ENCODE peak calls at places on chromosome 22, in nine cellular contexts. S, F, A, W, V, G, N, U and X are unnamed samples.

GRCh38 chr22:42294034-42294985 is 23.9 kb upstream of the TCF20 start:
- DNase-seq in S (peak; percentile 15), F (no peak), A (peak; percentile 60), W (peak; percentile 56), V (peak; percentile 41), G (no peak), N (peak; percentile 91), U (peak; percentile 24), X (no peak)

GRCh38 chr22:17753401-17753989 is 20.8 kb downstream of the BID start:
- DNase-seq in S (no peak), F (no peak), A (peak; percentile 23), W (no peak), V (peak; percentile 55), G (no peak), N (no peak), U (no peak), X (no peak)

GRCh38 chr22:27630754-27631153 is 170.8 kb downstream of the MN1 start:
- DNase-seq in S (no peak), F (no peak), A (no peak), W (no peak), V (no peak), G (no peak), N (peak; percentile 61), U (no peak), X (no peak)

GRCh38 chr22:29877620-29878019 is 5.4 kb upstream of the MTMR3 start:
- DNase-seq in S (no peak), F (no peak), A (no peak), W (no peak), V (peak; percentile 31), G (no peak), N (no peak), U (no peak), X (no peak)

GRCh38 chr22:35900483-35901168 is 128.0 kb downstream of the RBFOX2 start:
- DNase-seq in S (no peak), F (no peak), A (peak; percentile 61), W (peak; percentile 12), V (peak; percentile 81), G (no peak), N (no peak), U (peak; percentile 56), X (peak; percentile 68)

GRCh38 chr22:31103899-31104694 is 3.3 kb downstream of the SELENOM start:
- DNase-seq in S (no peak), F (peak; percentile 17), A (no peak), W (no peak), V (no peak), G (no peak), N (no peak), U (no peak), X (no peak)

GRCh38 chr22:44811141-44811540 is 58.8 kb downstream of the ARHGAP8 start:
- DNase-seq in S (no peak), F (no peak), A (no peak), W (no peak), V (no peak), G (no peak), N (no peak), U (no peak), X (no peak)

GRCh38 chr22:19919701-19920363 is 21.7 kb upstream of the COMT start:
- DNase-seq in S (no peak), F (no peak), A (no peak), W (no peak), V (no peak), G (no peak), N (no peak), U (no peak), X (no peak)

GRCh38 chr22:47837703-47838102 is 1075.3 kb downstream of the TBC1D22A start:
- DNase-seq in S (no peak), F (no peak), A (no peak), W (no peak), V (no peak), G (no peak), N (peak; percentile 57), U (peak; percentile 36), X (no peak)

GRCh38 chr22:21754523-21755128 is 19.0 kb upstream of the YPEL1 start:
- DNase-seq in S (no peak), F (peak; percentile 27), A (no peak), W (no peak), V (peak; percentile 12), G (peak; percentile 34), N (no peak), U (no peak), X (no peak)

GRCh38 chr22:30192427-30192826 is 54.1 kb downstream of the LIF start:
- DNase-seq in S (no peak), F (no peak), A (no peak), W (peak; percentile 14), V (no peak), G (no peak), N (no peak), U (no peak), X (no peak)

GRCh38 chr22:27615408-27615807 is 186.1 kb downstream of the MN1 start:
- DNase-seq in S (no peak), F (no peak), A (no peak), W (no peak), V (no peak), G (no peak), N (no peak), U (no peak), X (no peak)

GRCh38 chr22:26589367-26589844 is 526 bp downstream of the TPST2 start:
- DNase-seq in S (no peak), F (no peak), A (peak; percentile 37), W (no peak), V (peak; percentile 12), G (peak; percentile 45), N (no peak), U (peak; percentile 20), X (no peak)

GRCh38 chr22:27994481-27995331 is 75.7 kb upstream of the PITPNB start:
- DNase-seq in S (no peak), F (no peak), A (no peak), W (no peak), V (no peak), G (no peak), N (no peak), U (no peak), X (no peak)

GRCh38 chr22:36162127-36163034 is 1.8 kb upstream of the APOL3 start:
- DNase-seq in S (no peak), F (no peak), A (no peak), W (peak; percentile 39), V (no peak), G (no peak), N (no peak), U (no peak), X (no peak)

GRCh38 chr22:44916281-44917231 is 93.2 kb downstream of the PHF21B start:
- DNase-seq in S (no peak), F (no peak), A (no peak), W (no peak), V (no peak), G (no peak), N (no peak), U (no peak), X (no peak)

GRCh38 chr22:37805878-37806277 is 1.9 kb upstream of the GCAT start:
- DNase-seq in S (no peak), F (no peak), A (no peak), W (no peak), V (no peak), G (no peak), N (no peak), U (no peak), X (no peak)
- H3K27ac ChIP-seq in S (peak overlapping the region; percentile 91), F (peak overlapping the region; percentile 95), A (no peak overlapping the region), W (no peak overlapping the region), V (no peak overlapping the region), G (peak overlapping the region; percentile 92), N (no peak overlapping the region), U (peak overlapping the region; percentile 96), X (peak overlapping the region; percentile 57)

DNA sequence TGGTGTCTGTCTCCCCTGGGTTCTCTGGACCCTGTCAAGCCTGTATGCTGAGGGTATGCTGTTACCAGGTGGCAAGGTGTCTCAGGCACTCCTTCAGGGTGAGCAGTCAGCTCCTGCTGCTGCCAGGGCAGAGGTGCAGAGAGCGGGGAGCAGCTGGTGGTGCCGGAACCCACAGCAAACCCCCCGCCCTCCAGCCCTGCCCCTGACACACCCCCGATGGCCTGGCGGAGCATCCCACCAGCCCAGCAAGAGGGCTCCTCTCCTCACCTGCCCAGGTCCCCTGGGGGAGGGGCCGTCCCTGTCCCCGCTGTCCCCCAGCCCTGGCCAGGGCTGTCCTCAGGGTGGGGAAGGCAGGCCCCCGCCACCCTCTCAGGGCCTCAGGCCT is 12.0 kb upstream of the PIM3 start:
- DNase-seq in S (no peak), F (no peak), A (no peak), W (no peak), V (no peak), G (no peak), N (no peak), U (no peak), X (no peak)
- H3K27ac ChIP-seq in S (peak overlapping the region; percentile 96), F (no peak overlapping the region), A (no peak overlapping the region), W (no peak overlapping the region), V (no peak overlapping the region), G (no peak overlapping the region), N (no peak overlapping the region), U (peak overlapping the region; percentile 91), X (peak overlapping the region; percentile 81)

GRCh38 chr22:37187552-37187890 is 526 bp downstream of the C1QTNF6 start:
- DNase-seq in S (no peak), F (no peak), A (peak; percentile 78), W (no peak), V (peak; percentile 37), G (peak; percentile 19), N (no peak), U (peak; percentile 25), X (no peak)
- H3K27ac ChIP-seq in S (peak overlapping the region; percentile 83), F (peak overlapping the region; percentile 71), A (peak overlapping the region; percentile 96), W (peak overlapping the region; percentile 62), V (peak overlapping the region; percentile 95), G (peak overlapping the region; percentile 73), N (no peak overlapping the region), U (peak overlapping the region; percentile 100), X (peak overlapping the region; percentile 98)

GRCh38 chr22:38788846-38789245 is 5.1 kb downstream of the DNAL4 start:
- DNase-seq in S (no peak), F (no peak), A (no peak), W (no peak), V (no peak), G (no peak), N (no peak), U (no peak), X (no peak)

GRCh38 chr22:38784035-38784434 is 9.9 kb downstream of the DNAL4 start:
- DNase-seq in S (no peak), F (no peak), A (no peak), W (no peak), V (no peak), G (no peak), N (no peak), U (no peak), X (no peak)

GRCh38 chr22:38788417-38788816 is 5.5 kb downstream of the DNAL4 start:
- DNase-seq in S (no peak), F (peak; percentile 53), A (peak; percentile 96), W (no peak), V (peak; percentile 96), G (no peak), N (no peak), U (peak; percentile 49), X (peak; percentile 29)

GRCh38 chr22:38788016-38788415 is 5.9 kb downstream of the DNAL4 start:
- DNase-seq in S (no peak), F (no peak), A (peak; percentile 56), W (no peak), V (peak; percentile 60), G (no peak), N (no peak), U (no peak), X (no peak)

DNA sequence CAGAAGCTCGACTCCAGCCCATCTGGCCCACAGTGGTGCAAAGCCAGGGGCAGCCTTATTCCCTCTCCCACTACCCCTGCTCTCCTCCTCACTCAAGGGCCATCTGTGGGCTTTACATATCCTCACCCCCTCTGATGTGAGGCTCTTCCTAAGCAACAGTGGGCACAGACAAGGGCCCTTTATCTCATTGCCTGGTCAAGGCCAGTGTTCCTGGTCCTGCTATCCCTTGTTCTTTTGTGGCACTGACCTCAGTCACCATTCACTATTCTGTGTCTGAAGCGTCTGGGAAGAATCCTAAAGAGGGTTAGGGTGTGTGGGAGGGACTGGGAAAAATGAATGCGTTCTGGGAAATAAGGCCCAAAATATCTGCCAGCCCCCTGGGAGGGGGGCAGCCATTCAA is 7.3 kb downstream of the DNAL4 start:
- DNase-seq in S (no peak), F (no peak), A (no peak), W (no peak), V (no peak), G (no peak), N (no peak), U (no peak), X (no peak)
- H3K27ac ChIP-seq in S (no peak overlapping the region), F (no peak overlapping the region), A (no peak overlapping the region), W (no peak overlapping the region), V (no peak overlapping the region), G (no peak overlapping the region), N (no peak overlapping the region), U (no peak overlapping the region), X (no peak overlapping the region)